ENCODE peak calls at places on chromosome 14, in six cellular contexts. I is CD8-positive, alpha-beta T cell; C is adrenal gland; O is fibroblast of lung; G is left ventricle myocardium inferior; K is breast epithelium. L is an unnamed sample.

GRCh38 chr14:75438486-75439080 is 10.8 kb downstream of the JDP2 start:
- DNase-seq in I (no peak), C (no peak), O (no peak), G (no peak), K (no peak), L (no peak)

GRCh38 chr14:50290306-50290705 is 21.7 kb downstream of the L2HGDH start:
- DNase-seq in I (no peak), C (no peak), O (no peak), G (no peak), K (no peak), L (no peak)

GRCh38 chr14:105484069-105484996 is 2.4 kb upstream of the CRIP1 start:
- DNase-seq in I (peak), C (no peak), O (peak), G (peak), K (no peak), L (peak)

GRCh38 chr14:60094306-60094897 is 2.7 kb downstream of the PCNX4 start:
- DNase-seq in I (no peak), C (peak), O (peak), G (no peak), K (no peak), L (no peak)

GRCh38 chr14:22558221-22558913 is 30.7 kb downstream of the DAD1 start:
- DNase-seq in I (peak), C (no peak), O (no peak), G (no peak), K (no peak), L (peak)

GRCh38 chr14:34331728-34332623 is 130.1 kb downstream of the SPTSSA start:
- DNase-seq in I (peak), C (peak), O (peak), G (peak), K (peak), L (peak)

GRCh38 chr14:105075364-105076295 is 10.4 kb upstream of the GPR132 start:
- DNase-seq in I (peak), C (no peak), O (peak), G (peak), K (no peak), L (no peak)

GRCh38 chr14:88352299-88353097 is 29.4 kb upstream of the KCNK10 start:
- DNase-seq in I (no peak), C (no peak), O (peak), G (no peak), K (no peak), L (no peak)

GRCh38 chr14:95835331-95835730 is 41.3 kb upstream of the TUNAR start:
- DNase-seq in I (no peak), C (no peak), O (peak), G (no peak), K (no peak), L (no peak)

GRCh38 chr14:20644520-20644919 is 3.0 kb upstream of the OR6S1 start:
- DNase-seq in I (no peak), C (no peak), O (no peak), G (no peak), K (no peak), L (no peak)

GRCh38 chr14:79417961-79418360 is 793.3 kb downstream of the DIO2 start:
- DNase-seq in I (no peak), C (no peak), O (peak), G (no peak), K (no peak), L (no peak)

GRCh38 chr14:102775855-102776760 is 1.1 kb upstream of the TRAF3 start:
- DNase-seq in I (peak), C (peak), O (peak), G (no peak), K (no peak), L (no peak)

GRCh38 chr14:36227802-36228201 is 51.3 kb upstream of the PTCSC3 start:
- DNase-seq in I (no peak), C (no peak), O (peak), G (no peak), K (no peak), L (no peak)

GRCh38 chr14:106845286-106846087 is 1319.1 kb downstream of the TMEM121 start:
- DNase-seq in I (peak), C (no peak), O (no peak), G (no peak), K (no peak), L (peak)

GRCh38 chr14:97442363-97442762 is 645.2 kb downstream of the VRK1 start:
- DNase-seq in I (no peak), C (no peak), O (no peak), G (no peak), K (no peak), L (no peak)

GRCh38 chr14:99616832-99617488 is 13.0 kb upstream of the CCDC85C start:
- DNase-seq in I (no peak), C (no peak), O (no peak), G (no peak), K (no peak), L (no peak)

GRCh38 chr14:100438678-100439592 is 115.8 kb downstream of the SLC25A47 start:
- DNase-seq in I (peak), C (peak), O (peak), G (no peak), K (no peak), L (no peak)

GRCh38 chr14:103334644-103335603 is 887 bp downstream of the EIF5 start:
- DNase-seq in I (peak), C (peak), O (peak), G (peak), K (peak), L (peak)

GRCh38 chr14:86022031-86022629 is 492.2 kb downstream of the FLRT2 start:
- DNase-seq in I (no peak), C (no peak), O (peak), G (no peak), K (no peak), L (no peak)

GRCh38 chr14:24605435-24606190 is 3.9 kb downstream of the GZMH start:
- DNase-seq in I (peak), C (peak), O (no peak), G (no peak), K (no peak), L (peak)

GRCh38 chr14:49427117-49427516 is 159.1 kb downstream of the RPS29 start:
- DNase-seq in I (no peak), C (no peak), O (no peak), G (no peak), K (no peak), L (no peak)

GRCh38 chr14:32102152-32102787 is 25.2 kb downstream of the ARHGAP5 start:
- DNase-seq in I (no peak), C (no peak), O (peak), G (no peak), K (no peak), L (peak)

GRCh38 chr14:74038015-74038859 is 19.1 kb downstream of the BBOF1 start:
- DNase-seq in I (no peak), C (no peak), O (peak), G (no peak), K (no peak), L (peak)

GRCh38 chr14:72518809-72519377 is 375.0 kb downstream of the DPF3 start:
- DNase-seq in I (peak), C (no peak), O (peak), G (no peak), K (no peak), L (peak)

GRCh38 chr14:37673439-37673838 is 78.0 kb downstream of the TTC6 start:
- DNase-seq in I (no peak), C (no peak), O (no peak), G (no peak), K (no peak), L (no peak)

GRCh38 chr14:34099630-34100029 is 148.8 kb upstream of the EGLN3 start:
- DNase-seq in I (no peak), C (no peak), O (no peak), G (no peak), K (no peak), L (no peak)

GRCh38 chr14:73392329-73393257 is 65.8 kb downstream of the NUMB start:
- DNase-seq in I (no peak), C (no peak), O (no peak), G (no peak), K (no peak), L (no peak)

GRCh38 chr14:105022276-105022670 is 1.4 kb upstream of the CDCA4 start:
- DNase-seq in I (no peak), C (no peak), O (no peak), G (no peak), K (no peak), L (no peak)

GRCh38 chr14:46451800-46452199 is 199.8 kb downstream of the RPL10L start:
- DNase-seq in I (no peak), C (no peak), O (no peak), G (no peak), K (no peak), L (no peak)

GRCh38 chr14:51622376-51622775 is 29.3 kb upstream of the FRMD6 start:
- DNase-seq in I (no peak), C (no peak), O (no peak), G (no peak), K (no peak), L (no peak)

GRCh38 chr14:36430169-36430568 is 89.9 kb downstream of the NKX2-1 start:
- DNase-seq in I (no peak), C (no peak), O (no peak), G (no peak), K (no peak), L (no peak)

GRCh38 chr14:21036746-21037145 is 2.1 kb upstream of the RNASE13 start:
- DNase-seq in I (no peak), C (no peak), O (no peak), G (no peak), K (no peak), L (no peak)

GRCh38 chr14:72844528-72844927 is 49.4 kb downstream of the DPF3 start:
- DNase-seq in I (no peak), C (no peak), O (no peak), G (no peak), K (no peak), L (no peak)

GRCh38 chr14:76268013-76268376 is 107.9 kb upstream of the ESRRB start:
- DNase-seq in I (no peak), C (no peak), O (no peak), G (no peak), K (no peak), L (no peak)

GRCh38 chr14:70886421-70887206 is 20.6 kb upstream of the PCNX1 start:
- DNase-seq in I (no peak), C (no peak), O (no peak), G (no peak), K (no peak), L (peak)
- H3K27ac ChIP-seq in I (no peak), C (no peak), O (no peak), G (no peak), K (peak), L (peak)

GRCh38 chr14:93527076-93527692 is 96.4 kb downstream of the UNC79 start:
- DNase-seq in I (no peak), C (no peak), O (no peak), G (no peak), K (no peak), L (no peak)
- H3K27ac ChIP-seq in I (no peak), C (no peak), O (no peak), G (no peak), K (no peak), L (no peak)

GRCh38 chr14:101474563-101475467 is 86.5 kb upstream of the DIO3 start:
- DNase-seq in I (no peak), C (no peak), O (no peak), G (no peak), K (peak), L (no peak)
- H3K27ac ChIP-seq in I (no peak), C (no peak), O (no peak), G (no peak), K (peak), L (no peak)

DNA sequence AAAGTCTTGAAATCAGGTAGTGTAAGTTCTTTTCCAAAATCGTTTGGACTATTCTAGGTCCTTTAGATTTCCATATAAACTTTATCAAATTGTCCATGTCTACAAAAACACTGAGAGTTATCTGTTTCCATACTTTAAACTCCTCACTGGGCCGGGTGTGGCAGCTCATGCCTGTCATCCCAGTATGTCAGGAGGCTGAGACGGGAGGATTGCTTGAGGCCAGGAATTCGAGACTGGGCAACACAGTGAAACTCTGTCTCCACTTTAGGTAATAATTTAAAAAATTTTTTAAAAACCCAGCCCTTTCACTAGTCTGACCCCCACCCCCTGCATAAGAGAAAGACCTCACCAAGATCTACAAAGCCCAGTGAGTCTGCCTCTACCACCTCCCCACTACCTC is 6.4 kb upstream of the ISM2 start:
- DNase-seq in I (no peak), C (no peak), O (no peak), G (no peak), K (no peak), L (no peak)
- H3K27ac ChIP-seq in I (no peak), C (no peak), O (no peak), G (no peak), K (no peak), L (no peak)

GRCh38 chr14:70954068-70954467 is 46.8 kb downstream of the PCNX1 start:
- DNase-seq in I (no peak), C (no peak), O (no peak), G (no peak), K (no peak), L (no peak)
- H3K27ac ChIP-seq in I (no peak), C (no peak), O (no peak), G (peak), K (no peak), L (no peak)

GRCh38 chr14:67432088-67432564 is 20.2 kb upstream of the PLEK2 start:
- DNase-seq in I (no peak), C (no peak), O (peak), G (no peak), K (no peak), L (no peak)
- H3K27ac ChIP-seq in I (no peak), C (no peak), O (no peak), G (no peak), K (no peak), L (no peak)

DNA sequence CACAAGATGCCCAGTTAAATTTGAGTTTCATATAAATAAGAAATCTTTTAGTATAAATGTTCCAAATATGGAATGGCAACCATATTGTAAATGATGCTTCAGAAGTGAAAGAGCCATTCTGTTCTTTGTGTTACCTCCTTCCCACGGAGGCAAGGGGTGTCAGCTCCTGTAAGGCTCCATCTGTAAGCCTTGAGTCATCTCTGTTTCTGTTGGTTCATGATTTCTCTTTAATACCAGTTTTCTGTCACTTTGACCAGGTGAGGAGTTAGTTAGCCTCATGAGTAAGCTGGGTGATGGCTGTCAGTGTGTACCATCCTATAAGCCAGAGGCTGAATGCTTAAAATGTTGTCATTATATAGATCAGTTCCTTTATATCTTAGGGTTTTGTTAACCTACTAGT is 61.9 kb downstream of the TMEM30B start:
- DNase-seq in I (no peak), C (no peak), O (no peak), G (no peak), K (no peak), L (no peak)
- H3K27ac ChIP-seq in I (no peak), C (no peak), O (no peak), G (peak), K (no peak), L (no peak)